ENCODE peak calls at places on chromosomes 12 and 14, in six cellular contexts. P is K562, K is GM10248, S is tibial artery, L is fibroblast of the aortic adventitia, Q is RWPE1. A is an unnamed sample.

GRCh38 chr14:96380735-96381134 is 11.2 kb upstream of the AK7 start:
- DNase-seq in P (no peak), K (no peak), S (no peak), L (no peak), Q (no peak), A (no peak)

GRCh38 chr14:94964931-94965330 is 192.4 kb downstream of the DICER1 start:
- DNase-seq in P (no peak), K (no peak), S (no peak), L (no peak), Q (no peak), A (no peak)

GRCh38 chr14:103511022-103511693 is 11.5 kb downstream of the CKB start:
- DNase-seq in P (no peak), K (no peak), S (no peak), L (no peak), Q (no peak), A (no peak)

GRCh38 chr14:37186865-37187264 is 10.9 kb upstream of the MIPOL1 start:
- DNase-seq in P (no peak), K (no peak), S (no peak), L (no peak), Q (no peak), A (no peak)

GRCh38 chr14:94462219-94462551 is 9.6 kb upstream of the SERPINA11 start:
- DNase-seq in P (no peak), K (no peak), S (no peak), L (no peak), Q (no peak), A (no peak)

GRCh38 chr12:46449161-46449715 is 76.7 kb upstream of the SLC38A2 start:
- DNase-seq in P (no peak), K (no peak), S (no peak), L (no peak), Q (no peak), A (no peak)

GRCh38 chr14:65864549-65864948 is 452.0 kb downstream of the FUT8 start:
- DNase-seq in P (no peak), K (no peak), S (no peak), L (no peak), Q (no peak), A (no peak)

GRCh38 chr12:68189766-68190700 is 30.5 kb upstream of the IFNG start:
- DNase-seq in P (no peak), K (no peak), S (no peak), L (peak; percentile 28), Q (peak; percentile 71), A (no peak)

GRCh38 chr14:23361763-23362162 is 3.2 kb downstream of the EFS start:
- DNase-seq in P (no peak), K (no peak), S (no peak), L (no peak), Q (no peak), A (no peak)

GRCh38 chr12:89700191-89700810 is 8.3 kb downstream of the ATP2B1 start:
- DNase-seq in P (no peak), K (no peak), S (no peak), L (no peak), Q (no peak), A (no peak)

GRCh38 chr14:55124774-55125372 is 4.2 kb upstream of the LGALS3 start:
- DNase-seq in P (no peak), K (no peak), S (no peak), L (no peak), Q (no peak), A (no peak)

GRCh38 chr12:74598819-74599218 is 61.2 kb downstream of the ATXN7L3B start:
- DNase-seq in P (no peak), K (no peak), S (no peak), L (peak; percentile 4), Q (no peak), A (no peak)

DNA sequence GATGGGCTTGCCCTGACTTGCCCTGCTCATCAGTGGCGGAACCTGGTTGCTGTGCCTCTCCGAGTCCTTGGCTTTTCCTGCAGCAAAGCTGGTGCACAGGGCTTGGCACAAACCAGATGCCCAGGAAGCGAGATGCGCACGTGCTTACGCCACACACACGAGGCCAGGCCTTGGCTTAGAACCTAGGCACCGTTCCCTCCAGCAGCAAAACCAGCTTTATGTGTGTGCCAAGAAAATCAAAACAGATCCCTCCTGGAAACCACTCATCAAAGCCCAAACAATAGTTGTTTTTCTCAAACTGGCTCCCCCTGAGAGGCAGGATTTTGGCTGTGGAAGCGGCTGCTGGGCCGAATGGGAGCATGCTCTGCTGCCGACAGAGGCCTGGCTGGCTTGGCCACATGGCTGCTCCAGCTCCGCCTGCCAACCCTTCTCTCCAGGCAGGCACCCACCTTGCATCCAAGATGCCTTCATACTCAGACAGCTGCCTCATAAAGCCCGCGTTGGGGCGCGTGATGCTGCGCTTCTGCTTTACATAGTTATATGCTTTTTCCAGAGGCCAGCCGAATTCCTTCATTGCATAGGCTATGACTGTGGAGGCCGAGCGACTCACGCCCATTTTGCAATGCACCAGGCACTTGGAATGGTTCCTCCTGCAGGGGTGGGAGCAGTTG is 58.7 kb downstream of the SSH1 start:
- DNase-seq in P (no peak), K (no peak), S (no peak), L (peak; percentile 77), Q (no peak), A (no peak)
- TF ChIP-seq CTCF in P (no peak), K (no peak), S (no peak), L (no peak), Q (no peak), A (no peak)

GRCh38 chr14:33323979-33324378 is 385.3 kb downstream of the NPAS3 start:
- DNase-seq in P (no peak), K (no peak), S (no peak), L (no peak), Q (no peak), A (no peak)
- TF ChIP-seq CTCF in P (no peak), K (no peak), S (no peak), L (no peak), Q (no peak), A (no peak)

GRCh38 chr12:52119398-52120254 is 40.1 kb downstream of the SMIM41 start:
- DNase-seq in P (peak; percentile 73), K (peak; percentile 71), S (no peak), L (peak; percentile 45), Q (peak; percentile 49), A (peak; percentile 52)
- TF ChIP-seq CTCF in P (peak; percentile 75), K (peak; percentile 83), S (peak; percentile 18), L (peak; percentile 65), Q (peak; percentile 61), A (peak; percentile 83)

DNA sequence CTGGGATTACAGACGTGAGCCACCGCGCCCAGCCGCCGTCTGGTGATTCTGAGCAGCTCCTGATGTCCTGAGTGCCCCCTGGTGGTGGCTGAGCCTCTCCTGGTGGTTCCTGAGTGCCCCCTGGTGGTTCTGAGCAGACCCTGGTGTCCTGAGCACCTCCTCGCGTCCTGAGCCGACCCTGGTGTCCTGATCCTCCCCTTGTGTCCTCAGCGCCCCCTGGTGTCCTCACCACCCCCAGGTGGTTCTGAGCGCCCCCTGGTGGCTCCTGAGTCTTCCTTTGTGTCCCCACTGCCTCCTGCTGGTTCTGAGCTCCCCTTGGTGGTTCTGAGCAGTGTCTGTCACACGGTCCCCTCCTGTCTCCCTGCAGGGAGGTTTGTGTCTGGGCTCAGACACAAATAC is 1304.9 kb downstream of the TMEM121 start:
- DNase-seq in P (peak; percentile 9), K (peak; percentile 54), S (no peak), L (no peak), Q (no peak), A (no peak)
- TF ChIP-seq CTCF in P (peak; percentile 93), K (peak; percentile 92), S (no peak), L (no peak), Q (no peak), A (no peak)

DNA sequence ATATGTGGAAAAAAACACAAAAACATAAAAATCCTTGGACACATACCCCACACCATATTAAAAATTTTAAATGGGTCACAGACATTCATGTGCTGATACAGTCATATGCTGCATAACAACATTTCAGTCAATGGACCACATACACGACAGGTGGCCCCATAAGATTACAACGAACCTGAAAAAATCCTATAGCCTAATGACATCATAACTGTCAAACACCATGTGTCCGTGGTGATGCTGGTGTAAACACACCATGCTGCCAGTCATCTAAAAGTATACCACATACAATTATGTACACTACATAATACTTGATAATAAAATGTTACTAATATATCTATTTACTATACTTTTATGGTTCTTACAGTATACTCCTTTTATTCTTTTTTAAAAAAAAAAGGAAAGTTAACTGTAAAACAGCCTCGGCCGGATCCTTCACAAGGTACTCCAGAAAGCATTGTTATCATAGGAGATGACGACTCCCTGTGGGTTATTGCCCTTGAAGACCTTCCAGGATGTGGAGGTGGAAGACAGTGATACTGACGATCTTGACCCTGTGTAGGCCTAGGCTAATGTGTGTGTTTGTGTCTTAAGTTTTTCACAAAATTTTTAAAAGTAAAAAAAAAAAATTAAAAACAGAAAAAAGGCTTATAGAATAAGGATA is 5.0 kb upstream of the TDG start:
- DNase-seq in P (peak; percentile 76), K (no peak), S (no peak), L (no peak), Q (no peak), A (no peak)
- TF ChIP-seq CTCF in P (no peak), K (no peak), S (no peak), L (no peak), Q (no peak), A (no peak)

GRCh38 chr14:100025111-100025510 is 40.1 kb upstream of the EVL start:
- DNase-seq in P (peak; percentile 79), K (peak; percentile 53), S (no peak), L (peak; percentile 36), Q (peak; percentile 35), A (peak; percentile 34)
- TF ChIP-seq CTCF in P (peak; percentile 79), K (peak; percentile 59), S (no peak), L (peak; percentile 32), Q (no peak), A (no peak)

GRCh38 chr12:72144553-72144952 is 127.6 kb upstream of the TRHDE start:
- DNase-seq in P (no peak), K (no peak), S (no peak), L (no peak), Q (no peak), A (no peak)

GRCh38 chr12:72136792-72137191 is 135.4 kb upstream of the TRHDE start:
- DNase-seq in P (no peak), K (no peak), S (no peak), L (no peak), Q (no peak), A (no peak)

GRCh38 chr12:72139411-72139810 is 132.8 kb upstream of the TRHDE start:
- DNase-seq in P (no peak), K (no peak), S (no peak), L (no peak), Q (no peak), A (no peak)

GRCh38 chr12:72146495-72146894 is 125.7 kb upstream of the TRHDE start:
- DNase-seq in P (no peak), K (no peak), S (no peak), L (no peak), Q (no peak), A (no peak)

GRCh38 chr12:72141381-72141780 is 130.8 kb upstream of the TRHDE start:
- DNase-seq in P (peak; percentile 13), K (peak; percentile 34), S (no peak), L (peak; percentile 3), Q (no peak), A (no peak)
- TF ChIP-seq CTCF in P (no peak), K (no peak), S (no peak), L (peak; percentile 2), Q (no peak), A (peak; percentile 35)

GRCh38 chr14:69288001-69288771 is 28.2 kb downstream of the GALNT16 start:
- DNase-seq in P (peak; percentile 23), K (peak; percentile 15), S (peak; percentile 40), L (peak; percentile 84), Q (peak; percentile 15), A (peak; percentile 23)
- TF ChIP-seq CTCF in P (peak; percentile 27), K (no peak), S (peak; percentile 46), L (peak; percentile 63), Q (no peak), A (no peak)

A was measured in endothelial cell.